ENCODE peak calls at places on chromosomes 13 and 19, in four cellular contexts. One of them, this sample, is unnamed.

GRCh38 chr19:13154911-13155471 is 4.8 kb downstream of the IER2 start:
- DNase-seq in HepG2: peak; percentile 75
- DNase-seq in HCT116: peak; percentile 91
- DNase-seq in Panc1: no peak
- DNase-seq in this sample: peak; percentile 50

GRCh38 chr19:42435316-42435715 is 7.4 kb downstream of the CXCL17 start:
- DNase-seq in HepG2: no peak
- DNase-seq in HCT116: no peak
- DNase-seq in Panc1: no peak
- DNase-seq in this sample: no peak

GRCh38 chr13:33992891-33993336 is 175.0 kb downstream of the RFC3 start:
- DNase-seq in HepG2: peak; percentile 72
- DNase-seq in HCT116: no peak
- DNase-seq in Panc1: no peak
- DNase-seq in this sample: no peak

GRCh38 chr13:25882732-25883357 is 169.0 kb downstream of the SHISA2 start:
- DNase-seq in HepG2: no peak
- DNase-seq in HCT116: no peak
- DNase-seq in Panc1: no peak
- DNase-seq in this sample: no peak

GRCh38 chr13:35927554-35927953 is 203.6 kb downstream of the DCLK1 start:
- DNase-seq in HepG2: no peak
- DNase-seq in HCT116: no peak
- DNase-seq in Panc1: peak; percentile 4
- DNase-seq in this sample: no peak

GRCh38 chr13:35988648-35989081 is 142.5 kb downstream of the DCLK1 start:
- DNase-seq in HepG2: no peak
- DNase-seq in HCT116: no peak
- DNase-seq in Panc1: no peak
- DNase-seq in this sample: no peak

GRCh38 chr13:42011601-42012401 is 36.6 kb upstream of the DGKH start:
- DNase-seq in HepG2: no peak
- DNase-seq in HCT116: no peak
- DNase-seq in Panc1: no peak
- DNase-seq in this sample: peak; percentile 34

GRCh38 chr19:19540707-19541515 is 2.8 kb downstream of the CILP2 start:
- DNase-seq in HepG2: no peak
- DNase-seq in HCT116: peak; percentile 93
- DNase-seq in Panc1: no peak
- DNase-seq in this sample: peak; percentile 92

GRCh38 chr19:32817252-32817912 is 52.2 kb downstream of the SLC7A9 start:
- DNase-seq in HepG2: peak; percentile 59
- DNase-seq in HCT116: no peak
- DNase-seq in Panc1: no peak
- DNase-seq in this sample: no peak

GRCh38 chr19:41478171-41478570 is 35.2 kb downstream of the ERICH4 start:
- DNase-seq in HepG2: no peak
- DNase-seq in HCT116: no peak
- DNase-seq in Panc1: no peak
- DNase-seq in this sample: no peak

GRCh38 chr19:58055483-58055874 is 3.6 kb upstream of the ZNF135 start:
- DNase-seq in HepG2: no peak
- DNase-seq in HCT116: no peak
- DNase-seq in Panc1: no peak
- DNase-seq in this sample: no peak

GRCh38 chr19:4844348-4845179 is 13.1 kb upstream of the TICAM1 start:
- DNase-seq in HepG2: peak; percentile 75
- DNase-seq in HCT116: no peak
- DNase-seq in Panc1: no peak
- DNase-seq in this sample: no peak

GRCh38 chr13:35393886-35394285 is 82.6 kb downstream of the MAB21L1 start:
- DNase-seq in HepG2: no peak
- DNase-seq in HCT116: no peak
- DNase-seq in Panc1: no peak
- DNase-seq in this sample: no peak

GRCh38 chr19:18282021-18282787 is 782 bp upstream of the JUND start:
- DNase-seq in HepG2: peak; percentile 60
- DNase-seq in HCT116: no peak
- DNase-seq in Panc1: no peak
- DNase-seq in this sample: no peak

GRCh38 chr13:97892717-97893116 is 60.8 kb upstream of the IPO5 start:
- DNase-seq in HepG2: no peak
- DNase-seq in HCT116: no peak
- DNase-seq in Panc1: no peak
- DNase-seq in this sample: no peak

GRCh38 chr19:15456871-15457700 is 7.3 kb downstream of the RASAL3 start:
- DNase-seq in HepG2: no peak
- DNase-seq in HCT116: peak; percentile 27
- DNase-seq in Panc1: no peak
- DNase-seq in this sample: peak; percentile 70

GRCh38 chr13:113901231-113901630 is 37.4 kb upstream of the GAS6 start:
- DNase-seq in HepG2: no peak
- DNase-seq in HCT116: no peak
- DNase-seq in Panc1: no peak
- DNase-seq in this sample: no peak

GRCh38 chr13:24392972-24393371 is 83.6 kb downstream of the C1QTNF9 start:
- DNase-seq in HepG2: no peak
- DNase-seq in HCT116: no peak
- DNase-seq in Panc1: no peak
- DNase-seq in this sample: no peak

GRCh38 chr19:6076675-6077463 is 33.4 kb downstream of the RFX2 start:
- DNase-seq in HepG2: no peak
- DNase-seq in HCT116: no peak
- DNase-seq in Panc1: no peak
- DNase-seq in this sample: no peak

GRCh38 chr13:20716951-20717350 is 13.5 kb downstream of the IL17D start:
- DNase-seq in HepG2: no peak
- DNase-seq in HCT116: no peak
- DNase-seq in Panc1: no peak
- DNase-seq in this sample: no peak

GRCh38 chr19:42352893-42353259 is 27.4 kb downstream of the MEGF8 start:
- DNase-seq in HepG2: no peak
- DNase-seq in HCT116: no peak
- DNase-seq in Panc1: no peak
- DNase-seq in this sample: no peak

GRCh38 chr13:97307882-97308624 is 85.9 kb downstream of the MBNL2 start:
- DNase-seq in HepG2: peak; percentile 81
- DNase-seq in HCT116: peak; percentile 69
- DNase-seq in Panc1: no peak
- DNase-seq in this sample: no peak

GRCh38 chr19:38841787-38842438 is 7.9 kb downstream of the HNRNPL start:
- DNase-seq in HepG2: no peak
- DNase-seq in HCT116: no peak
- DNase-seq in Panc1: no peak
- DNase-seq in this sample: peak; percentile 12

GRCh38 chr19:32349724-32350475 is 4.5 kb downstream of the ZNF507 start:
- DNase-seq in HepG2: no peak
- DNase-seq in HCT116: no peak
- DNase-seq in Panc1: no peak
- DNase-seq in this sample: no peak

GRCh38 chr13:94121686-94122085 is 357.8 kb downstream of the DCT start:
- DNase-seq in HepG2: no peak
- DNase-seq in HCT116: no peak
- DNase-seq in Panc1: no peak
- DNase-seq in this sample: no peak

GRCh38 chr19:30371960-30372824 is at the start of gene ZNF536:
- DNase-seq in HepG2: no peak
- DNase-seq in HCT116: no peak
- DNase-seq in Panc1: no peak
- DNase-seq in this sample: no peak

GRCh38 chr13:111969551-111970135 is 97.3 kb upstream of the SOX1 start:
- DNase-seq in HepG2: no peak
- DNase-seq in HCT116: no peak
- DNase-seq in Panc1: no peak
- DNase-seq in this sample: no peak

GRCh38 chr19:6712692-6713670 is 7.5 kb downstream of the C3 start:
- DNase-seq in HepG2: no peak
- DNase-seq in HCT116: no peak
- DNase-seq in Panc1: no peak
- DNase-seq in this sample: no peak

GRCh38 chr19:4347521-4347920 is 4.2 kb downstream of the MPND start:
- DNase-seq in HepG2: no peak
- DNase-seq in HCT116: no peak
- DNase-seq in Panc1: no peak
- DNase-seq in this sample: no peak

GRCh38 chr19:2248136-2249009 is 750 bp upstream of the AMH start:
- DNase-seq in HepG2: no peak
- DNase-seq in HCT116: no peak
- DNase-seq in Panc1: no peak
- DNase-seq in this sample: no peak

GRCh38 chr19:51511353-51511752 is 9.8 kb upstream of the SIGLEC12 start:
- DNase-seq in HepG2: peak; percentile 12
- DNase-seq in HCT116: peak; percentile 7
- DNase-seq in Panc1: no peak
- DNase-seq in this sample: peak; percentile 64

GRCh38 chr19:38561053-38561606 is 56.6 kb downstream of the MAP4K1 start:
- DNase-seq in HepG2: no peak
- DNase-seq in HCT116: no peak
- DNase-seq in Panc1: no peak
- DNase-seq in this sample: no peak

GRCh38 chr13:99385161-99385560 is 78.0 kb upstream of the GPR183 start:
- DNase-seq in HepG2: no peak
- DNase-seq in HCT116: no peak
- DNase-seq in Panc1: no peak
- DNase-seq in this sample: no peak

GRCh38 chr13:80572308-80572676 is 231.4 kb upstream of the SPRY2 start:
- DNase-seq in HepG2: no peak
- DNase-seq in HCT116: no peak
- DNase-seq in Panc1: no peak
- DNase-seq in this sample: no peak

GRCh38 chr19:13156968-13157882 is 7.0 kb downstream of the IER2 start:
- DNase-seq in HepG2: no peak
- DNase-seq in HCT116: no peak
- DNase-seq in Panc1: no peak
- DNase-seq in this sample: no peak

GRCh38 chr19:9839415-9839814 is 4.3 kb downstream of the PIN1 start:
- DNase-seq in HepG2: no peak
- DNase-seq in HCT116: no peak
- DNase-seq in Panc1: no peak
- DNase-seq in this sample: no peak

GRCh38 chr19:12789098-12789903 is 2.0 kb upstream of the JUNB start:
- DNase-seq in HepG2: no peak
- DNase-seq in HCT116: no peak
- DNase-seq in Panc1: no peak
- DNase-seq in this sample: no peak

GRCh38 chr19:7924651-7925170 is 1.2 kb downstream of the CTXN1 start:
- DNase-seq in HepG2: no peak
- DNase-seq in HCT116: no peak
- DNase-seq in Panc1: no peak
- DNase-seq in this sample: no peak

GRCh38 chr13:89862691-89863036 is 1484.8 kb upstream of the MIR17HG start:
- DNase-seq in HepG2: no peak
- DNase-seq in HCT116: no peak
- DNase-seq in Panc1: no peak
- DNase-seq in this sample: no peak

GRCh38 chr19:49953376-49953775 is 7.6 kb downstream of the SIGLEC11 start:
- DNase-seq in HepG2: no peak
- DNase-seq in HCT116: no peak
- DNase-seq in Panc1: no peak
- DNase-seq in this sample: no peak
- TF ChIP-seq TCF7L2 in HepG2: no peak
- TF ChIP-seq TCF7L2 in HCT116: no peak
- TF ChIP-seq TCF7L2 in Panc1: no peak
- TF ChIP-seq TCF7L2 in this sample: no peak

DNA sequence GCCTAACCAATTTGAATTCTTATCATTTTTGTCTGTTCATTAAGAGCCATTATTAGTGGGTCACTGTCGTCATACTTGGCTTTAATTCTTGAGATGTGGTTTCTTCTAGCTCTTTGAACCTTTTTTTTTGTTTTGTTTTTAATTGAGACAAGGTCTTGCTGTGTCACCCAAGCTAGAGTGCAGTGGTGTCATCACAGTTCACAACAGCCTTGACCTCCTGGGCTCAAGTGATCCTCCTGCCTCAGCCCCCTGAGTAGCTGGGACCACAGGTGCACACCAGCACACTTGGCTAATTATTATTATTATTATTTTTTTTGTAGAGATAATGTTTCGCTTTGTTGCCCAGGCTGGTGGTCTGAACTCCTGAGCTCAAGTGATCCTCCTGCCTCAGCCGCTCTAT is 25.8 kb upstream of the LDLR start:
- DNase-seq in HepG2: no peak
- DNase-seq in HCT116: no peak
- DNase-seq in Panc1: no peak
- DNase-seq in this sample: no peak
- TF ChIP-seq TCF7L2 in HepG2: no peak
- TF ChIP-seq TCF7L2 in HCT116: no peak
- TF ChIP-seq TCF7L2 in Panc1: no peak
- TF ChIP-seq TCF7L2 in this sample: no peak

GRCh38 chr13:73274147-73274546 is 215.3 kb downstream of the KLF5 start:
- DNase-seq in HepG2: no peak
- DNase-seq in HCT116: no peak
- DNase-seq in Panc1: no peak
- DNase-seq in this sample: no peak
- TF ChIP-seq TCF7L2 in HepG2: no peak
- TF ChIP-seq TCF7L2 in HCT116: no peak
- TF ChIP-seq TCF7L2 in Panc1: no peak
- TF ChIP-seq TCF7L2 in this sample: no peak

GRCh38 chr13:23359882-23360281 is 73.6 kb downstream of the SACS start:
- DNase-seq in HepG2: no peak
- DNase-seq in HCT116: no peak
- DNase-seq in Panc1: no peak
- DNase-seq in this sample: no peak
- TF ChIP-seq TCF7L2 in HepG2: no peak
- TF ChIP-seq TCF7L2 in HCT116: no peak
- TF ChIP-seq TCF7L2 in Panc1: no peak
- TF ChIP-seq TCF7L2 in this sample: no peak

GRCh38 chr19:48244289-48244688 is 11.4 kb downstream of the CARD8 start:
- DNase-seq in HepG2: no peak
- DNase-seq in HCT116: no peak
- DNase-seq in Panc1: no peak
- DNase-seq in this sample: no peak
- TF ChIP-seq TCF7L2 in HepG2: no peak
- TF ChIP-seq TCF7L2 in HCT116: no peak
- TF ChIP-seq TCF7L2 in Panc1: no peak
- TF ChIP-seq TCF7L2 in this sample: no peak